ENCODE peak calls at places on chromosomes 4 and X, in eight cellular contexts. One of them, this sample, is unnamed.

GRCh38 chrX:117570160-117570559 is 546.5 kb downstream of the KLHL13 start:
- DNase-seq in uterus: no peak
- DNase-seq in tibial nerve: no peak
- DNase-seq in ovary: no peak
- DNase-seq in Peyer's patch: no peak
- DNase-seq in HCT116: no peak
- DNase-seq in body of pancreas: no peak
- DNase-seq in adrenal gland: no peak
- DNase-seq in this sample: no peak

GRCh38 chr4:96675916-96676315 is 836.0 kb downstream of the PDHA2 start:
- DNase-seq in Peyer's patch: no peak
- DNase-seq in body of pancreas: no peak
- DNase-seq in HCT116: no peak
- DNase-seq in adrenal gland: no peak
- DNase-seq in uterus: no peak
- DNase-seq in ovary: no peak
- DNase-seq in tibial nerve: no peak
- DNase-seq in this sample: no peak

GRCh38 chr4:74158561-74159396 is 861 bp downstream of the MTHFD2L start:
- DNase-seq in uterus: no peak
- DNase-seq in adrenal gland: no peak
- DNase-seq in ovary: no peak
- DNase-seq in HCT116: no peak
- DNase-seq in tibial nerve: no peak
- DNase-seq in body of pancreas: no peak
- DNase-seq in Peyer's patch: no peak
- DNase-seq in this sample: peak; percentile 63

GRCh38 chr4:127479031-127479622 is 153.6 kb upstream of the INTU start:
- DNase-seq in uterus: no peak
- DNase-seq in body of pancreas: no peak
- DNase-seq in ovary: no peak
- DNase-seq in adrenal gland: no peak
- DNase-seq in Peyer's patch: no peak
- DNase-seq in HCT116: peak; percentile 39
- DNase-seq in tibial nerve: no peak
- DNase-seq in this sample: peak; percentile 45

GRCh38 chr4:164081371-164081770 is 586.9 kb downstream of the TMA16 start:
- DNase-seq in Peyer's patch: no peak
- DNase-seq in body of pancreas: no peak
- DNase-seq in uterus: no peak
- DNase-seq in HCT116: no peak
- DNase-seq in tibial nerve: no peak
- DNase-seq in ovary: no peak
- DNase-seq in adrenal gland: no peak
- DNase-seq in this sample: no peak

GRCh38 chr4:184588893-184589292 is 60.4 kb downstream of the CASP3 start:
- DNase-seq in adrenal gland: no peak
- DNase-seq in ovary: no peak
- DNase-seq in HCT116: no peak
- DNase-seq in body of pancreas: no peak
- DNase-seq in uterus: no peak
- DNase-seq in Peyer's patch: no peak
- DNase-seq in tibial nerve: no peak
- DNase-seq in this sample: no peak

GRCh38 chr4:170990989-170991589 is 822.1 kb upstream of the GALNTL6 start:
- DNase-seq in Peyer's patch: no peak
- DNase-seq in uterus: no peak
- DNase-seq in ovary: no peak
- DNase-seq in adrenal gland: no peak
- DNase-seq in tibial nerve: no peak
- DNase-seq in body of pancreas: peak; percentile 42
- DNase-seq in HCT116: peak; percentile 37
- DNase-seq in this sample: peak; percentile 24

GRCh38 chr4:41933997-41934812 is 1.0 kb upstream of the TMEM33 start:
- DNase-seq in HCT116: peak; percentile 16
- DNase-seq in adrenal gland: no peak
- DNase-seq in ovary: no peak
- DNase-seq in Peyer's patch: no peak
- DNase-seq in tibial nerve: no peak
- DNase-seq in body of pancreas: no peak
- DNase-seq in uterus: no peak
- DNase-seq in this sample: peak; percentile 10

GRCh38 chr4:182881928-182882327 is 35.3 kb downstream of the DCTD start:
- DNase-seq in tibial nerve: peak; percentile 26
- DNase-seq in body of pancreas: peak; percentile 75
- DNase-seq in ovary: peak; percentile 35
- DNase-seq in adrenal gland: peak; percentile 65
- DNase-seq in Peyer's patch: no peak
- DNase-seq in uterus: no peak
- DNase-seq in HCT116: no peak
- DNase-seq in this sample: no peak

GRCh38 chr4:93002240-93002639 is 698.5 kb downstream of the GRID2 start:
- DNase-seq in Peyer's patch: no peak
- DNase-seq in adrenal gland: no peak
- DNase-seq in ovary: no peak
- DNase-seq in uterus: no peak
- DNase-seq in HCT116: no peak
- DNase-seq in body of pancreas: no peak
- DNase-seq in tibial nerve: no peak
- DNase-seq in this sample: no peak

GRCh38 chr4:152448038-152448437 is 87.9 kb downstream of the FBXW7 start:
- DNase-seq in Peyer's patch: no peak
- DNase-seq in ovary: no peak
- DNase-seq in uterus: no peak
- DNase-seq in body of pancreas: no peak
- DNase-seq in HCT116: no peak
- DNase-seq in adrenal gland: no peak
- DNase-seq in tibial nerve: no peak
- DNase-seq in this sample: no peak

GRCh38 chrX:71103110-71103983 is 3.2 kb downstream of the CXorf65 start:
- DNase-seq in Peyer's patch: no peak
- DNase-seq in body of pancreas: no peak
- DNase-seq in ovary: peak; percentile 24
- DNase-seq in uterus: no peak
- DNase-seq in HCT116: no peak
- DNase-seq in tibial nerve: no peak
- DNase-seq in adrenal gland: no peak
- DNase-seq in this sample: peak; percentile 42

GRCh38 chr4:103634236-103634635 is 85.5 kb downstream of the TACR3 start:
- DNase-seq in tibial nerve: no peak
- DNase-seq in adrenal gland: no peak
- DNase-seq in Peyer's patch: no peak
- DNase-seq in HCT116: peak; percentile 10
- DNase-seq in uterus: no peak
- DNase-seq in ovary: no peak
- DNase-seq in body of pancreas: no peak
- DNase-seq in this sample: no peak

GRCh38 chr4:185849543-185850185 is 37.7 kb upstream of the SORBS2 start:
- DNase-seq in HCT116: no peak
- DNase-seq in ovary: peak; percentile 57
- DNase-seq in uterus: peak; percentile 25
- DNase-seq in adrenal gland: no peak
- DNase-seq in Peyer's patch: no peak
- DNase-seq in tibial nerve: no peak
- DNase-seq in body of pancreas: peak; percentile 37
- DNase-seq in this sample: no peak

GRCh38 chrX:25067271-25068172 is 51.8 kb upstream of the ARX start:
- DNase-seq in body of pancreas: no peak
- DNase-seq in ovary: no peak
- DNase-seq in HCT116: no peak
- DNase-seq in uterus: no peak
- DNase-seq in Peyer's patch: no peak
- DNase-seq in adrenal gland: no peak
- DNase-seq in tibial nerve: no peak
- DNase-seq in this sample: no peak
- TF ChIP-seq POLR2A in body of pancreas: no peak
- TF ChIP-seq POLR2A in ovary: no peak
- TF ChIP-seq POLR2A in HCT116: no peak
- TF ChIP-seq POLR2A in uterus: no peak
- TF ChIP-seq POLR2A in Peyer's patch: no peak
- TF ChIP-seq POLR2A in adrenal gland: no peak
- TF ChIP-seq POLR2A in tibial nerve: no peak
- TF ChIP-seq POLR2A in this sample: no peak

GRCh38 chr4:140448162-140448561 is 20.7 kb upstream of the CLGN start:
- DNase-seq in body of pancreas: no peak
- DNase-seq in Peyer's patch: no peak
- DNase-seq in tibial nerve: no peak
- DNase-seq in uterus: no peak
- DNase-seq in HCT116: no peak
- DNase-seq in adrenal gland: no peak
- DNase-seq in ovary: no peak
- DNase-seq in this sample: no peak
- TF ChIP-seq POLR2A in body of pancreas: no peak
- TF ChIP-seq POLR2A in Peyer's patch: no peak
- TF ChIP-seq POLR2A in tibial nerve: no peak
- TF ChIP-seq POLR2A in uterus: no peak
- TF ChIP-seq POLR2A in HCT116: no peak
- TF ChIP-seq POLR2A in adrenal gland: no peak
- TF ChIP-seq POLR2A in ovary: no peak
- TF ChIP-seq POLR2A in this sample: no peak

GRCh38 chrX:1327651-1328304 is 8.8 kb upstream of the IL3RA start:
- DNase-seq in body of pancreas: no peak
- DNase-seq in adrenal gland: no peak
- DNase-seq in ovary: no peak
- DNase-seq in Peyer's patch: no peak
- DNase-seq in uterus: no peak
- DNase-seq in HCT116: no peak
- DNase-seq in tibial nerve: no peak
- DNase-seq in this sample: no peak
- TF ChIP-seq POLR2A in body of pancreas: no peak
- TF ChIP-seq POLR2A in adrenal gland: no peak
- TF ChIP-seq POLR2A in ovary: no peak
- TF ChIP-seq POLR2A in Peyer's patch: no peak
- TF ChIP-seq POLR2A in uterus: no peak
- TF ChIP-seq POLR2A in HCT116: no peak
- TF ChIP-seq POLR2A in tibial nerve: no peak
- TF ChIP-seq POLR2A in this sample: no peak

GRCh38 chr4:144705861-144706590 is 60.1 kb downstream of the HHIP start:
- DNase-seq in tibial nerve: no peak
- DNase-seq in uterus: no peak
- DNase-seq in Peyer's patch: no peak
- DNase-seq in ovary: no peak
- DNase-seq in adrenal gland: no peak
- DNase-seq in HCT116: no peak
- DNase-seq in body of pancreas: no peak
- DNase-seq in this sample: no peak

GRCh38 chr4:144711685-144712456 is 65.9 kb downstream of the HHIP start:
- DNase-seq in body of pancreas: no peak
- DNase-seq in tibial nerve: no peak
- DNase-seq in uterus: no peak
- DNase-seq in Peyer's patch: no peak
- DNase-seq in HCT116: no peak
- DNase-seq in ovary: no peak
- DNase-seq in adrenal gland: no peak
- DNase-seq in this sample: no peak

GRCh38 chr4:144709793-144710525 is 64.0 kb downstream of the HHIP start:
- DNase-seq in body of pancreas: no peak
- DNase-seq in tibial nerve: no peak
- DNase-seq in HCT116: peak; percentile 81
- DNase-seq in Peyer's patch: no peak
- DNase-seq in uterus: no peak
- DNase-seq in adrenal gland: no peak
- DNase-seq in ovary: no peak
- DNase-seq in this sample: no peak

GRCh38 chr4:144710526-144710912 is 64.6 kb downstream of the HHIP start:
- DNase-seq in HCT116: no peak
- DNase-seq in Peyer's patch: no peak
- DNase-seq in uterus: no peak
- DNase-seq in body of pancreas: no peak
- DNase-seq in ovary: no peak
- DNase-seq in tibial nerve: no peak
- DNase-seq in adrenal gland: no peak
- DNase-seq in this sample: no peak

DNA sequence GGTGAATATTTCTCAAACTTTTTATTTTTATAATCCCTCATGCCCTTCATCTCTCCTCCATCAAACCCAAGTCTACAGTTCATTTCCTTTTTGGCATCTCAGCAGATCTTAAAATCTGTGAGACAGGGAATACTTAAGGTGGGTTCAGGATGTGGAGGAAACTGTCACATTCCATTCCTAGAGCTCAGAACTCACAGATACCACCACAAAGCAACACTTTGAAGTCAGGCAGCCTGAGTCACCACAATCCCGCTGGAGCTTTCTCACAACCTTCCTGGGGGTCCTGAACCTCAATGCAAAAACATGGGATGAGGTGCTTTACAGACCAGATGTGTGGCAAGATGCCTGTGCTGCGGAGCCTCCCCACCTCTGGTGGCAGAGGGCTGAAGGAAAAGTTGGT is 63.2 kb downstream of the HHIP start:
- DNase-seq in ovary: no peak
- DNase-seq in adrenal gland: no peak
- DNase-seq in uterus: no peak
- DNase-seq in Peyer's patch: no peak
- DNase-seq in HCT116: peak; percentile 43
- DNase-seq in tibial nerve: no peak
- DNase-seq in body of pancreas: no peak
- DNase-seq in this sample: no peak
- TF ChIP-seq POLR2A in ovary: no peak
- TF ChIP-seq POLR2A in adrenal gland: no peak
- TF ChIP-seq POLR2A in uterus: no peak
- TF ChIP-seq POLR2A in Peyer's patch: no peak
- TF ChIP-seq POLR2A in HCT116: no peak
- TF ChIP-seq POLR2A in tibial nerve: no peak
- TF ChIP-seq POLR2A in body of pancreas: no peak
- TF ChIP-seq POLR2A in this sample: no peak

DNA sequence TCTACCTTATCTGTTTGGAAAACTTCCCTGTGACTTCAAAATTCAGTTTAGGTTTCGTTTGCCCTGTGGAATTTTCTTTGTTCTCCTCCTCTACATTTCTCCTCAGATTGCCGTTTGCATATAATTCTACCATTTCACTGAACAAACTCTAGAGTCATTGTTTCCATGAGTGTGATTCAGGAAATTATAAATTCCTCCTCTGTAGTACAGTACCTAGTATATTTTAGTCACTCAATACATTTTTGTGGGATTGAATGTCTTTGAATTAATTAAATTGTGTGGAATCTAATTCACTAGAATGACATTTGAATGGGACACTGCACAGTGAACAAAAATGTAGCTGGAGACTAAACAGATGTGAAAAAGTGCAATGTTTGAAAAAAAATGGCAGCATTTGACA is 512.0 kb downstream of the FAT4 start:
- DNase-seq in uterus: no peak
- DNase-seq in HCT116: no peak
- DNase-seq in Peyer's patch: no peak
- DNase-seq in ovary: no peak
- DNase-seq in body of pancreas: no peak
- DNase-seq in adrenal gland: no peak
- DNase-seq in tibial nerve: no peak
- DNase-seq in this sample: no peak
- TF ChIP-seq POLR2A in uterus: no peak
- TF ChIP-seq POLR2A in HCT116: no peak
- TF ChIP-seq POLR2A in Peyer's patch: no peak
- TF ChIP-seq POLR2A in ovary: no peak
- TF ChIP-seq POLR2A in body of pancreas: no peak
- TF ChIP-seq POLR2A in adrenal gland: no peak
- TF ChIP-seq POLR2A in tibial nerve: no peak
- TF ChIP-seq POLR2A in this sample: no peak

This sample was measured in erythroblast.